ENCODE peak calls at places on chromosomes 7 and 10, in six cellular contexts. K is pancreas, P is IMR-90, J is keratinocyte, Q is upper lobe of right lung, L is A549. Z is an unnamed sample.

GRCh38 chr7:119351320-119351719 is 921.7 kb upstream of the KCND2 start:
- DNase-seq in K (no peak), P (no peak), J (no peak), Q (no peak), L (no peak), Z (no peak)

GRCh38 chr7:91264924-91265681 is 870 bp downstream of the FZD1 start:
- DNase-seq in K (peak; percentile 62), P (peak; percentile 74), J (no peak), Q (peak; percentile 83), L (no peak), Z (peak; percentile 69)

GRCh38 chr7:53315986-53316385 is 280.6 kb downstream of the POM121L12 start:
- DNase-seq in K (no peak), P (no peak), J (no peak), Q (no peak), L (no peak), Z (no peak)

GRCh38 chr10:86936661-86937501 is 20.5 kb downstream of the MMRN2 start:
- DNase-seq in K (no peak), P (peak; percentile 68), J (no peak), Q (no peak), L (no peak), Z (no peak)

GRCh38 chr7:36604801-36605200 is 119.5 kb downstream of the AOAH start:
- DNase-seq in K (no peak), P (no peak), J (peak; percentile 13), Q (no peak), L (no peak), Z (no peak)

GRCh38 chr10:84562592-84562991 is 234.2 kb downstream of the CCSER2 start:
- DNase-seq in K (no peak), P (no peak), J (no peak), Q (no peak), L (no peak), Z (no peak)

GRCh38 chr10:28965937-28966336 is 288.6 kb downstream of the BAMBI start:
- DNase-seq in K (no peak), P (no peak), J (no peak), Q (no peak), L (no peak), Z (no peak)

GRCh38 chr7:40230086-40230485 is 95.3 kb downstream of the SUGCT start:
- DNase-seq in K (no peak), P (no peak), J (no peak), Q (no peak), L (no peak), Z (peak; percentile 84)

GRCh38 chr10:14906765-14907164 is 28.1 kb downstream of the SUV39H2 start:
- DNase-seq in K (no peak), P (no peak), J (no peak), Q (no peak), L (no peak), Z (no peak)

GRCh38 chr10:7792541-7792940 is 4.6 kb downstream of the ATP5F1C start:
- DNase-seq in K (no peak), P (no peak), J (no peak), Q (no peak), L (no peak), Z (no peak)

GRCh38 chr10:132120200-132120599 is 54.5 kb downstream of the JAKMIP3 start:
- DNase-seq in K (no peak), P (no peak), J (no peak), Q (no peak), L (no peak), Z (no peak)

GRCh38 chr10:125370578-125370977 is 210.2 kb upstream of the CTBP2 start:
- DNase-seq in K (no peak), P (no peak), J (no peak), Q (no peak), L (no peak), Z (no peak)

GRCh38 chr7:132578050-132578370 is 1.7 kb upstream of the PLXNA4 start:
- DNase-seq in K (no peak), P (no peak), J (no peak), Q (no peak), L (no peak), Z (no peak)

GRCh38 chr10:4541292-4541691 is 284.7 kb upstream of the AKR1E2 start:
- DNase-seq in K (no peak), P (peak; percentile 90), J (peak; percentile 75), Q (no peak), L (no peak), Z (no peak)

GRCh38 chr10:44908071-44908709 is 2.9 kb upstream of the TMEM72 start:
- DNase-seq in K (no peak), P (peak; percentile 59), J (no peak), Q (no peak), L (no peak), Z (peak; percentile 87)

GRCh38 chr10:77959887-77960286 is 33.3 kb upstream of the DLG5 start:
- DNase-seq in K (no peak), P (no peak), J (no peak), Q (no peak), L (no peak), Z (no peak)
- TF ChIP-seq CTCF in K (no peak), P (no peak), J (no peak), Q (no peak), L (no peak), Z (no peak)

GRCh38 chr7:102284891-102285540 is 1.7 kb upstream of the SH2B2 start:
- DNase-seq in K (no peak), P (no peak), J (no peak), Q (peak; percentile 89), L (no peak), Z (no peak)

GRCh38 chr7:102284399-102284798 is 2.3 kb upstream of the SH2B2 start:
- DNase-seq in K (no peak), P (no peak), J (no peak), Q (no peak), L (no peak), Z (no peak)

GRCh38 chr7:102281785-102282184 is 4.9 kb upstream of the SH2B2 start:
- DNase-seq in K (no peak), P (no peak), J (no peak), Q (no peak), L (no peak), Z (no peak)

GRCh38 chr7:102282465-102283362 is 4.0 kb upstream of the SH2B2 start:
- DNase-seq in K (no peak), P (no peak), J (no peak), Q (no peak), L (no peak), Z (no peak)

DNA sequence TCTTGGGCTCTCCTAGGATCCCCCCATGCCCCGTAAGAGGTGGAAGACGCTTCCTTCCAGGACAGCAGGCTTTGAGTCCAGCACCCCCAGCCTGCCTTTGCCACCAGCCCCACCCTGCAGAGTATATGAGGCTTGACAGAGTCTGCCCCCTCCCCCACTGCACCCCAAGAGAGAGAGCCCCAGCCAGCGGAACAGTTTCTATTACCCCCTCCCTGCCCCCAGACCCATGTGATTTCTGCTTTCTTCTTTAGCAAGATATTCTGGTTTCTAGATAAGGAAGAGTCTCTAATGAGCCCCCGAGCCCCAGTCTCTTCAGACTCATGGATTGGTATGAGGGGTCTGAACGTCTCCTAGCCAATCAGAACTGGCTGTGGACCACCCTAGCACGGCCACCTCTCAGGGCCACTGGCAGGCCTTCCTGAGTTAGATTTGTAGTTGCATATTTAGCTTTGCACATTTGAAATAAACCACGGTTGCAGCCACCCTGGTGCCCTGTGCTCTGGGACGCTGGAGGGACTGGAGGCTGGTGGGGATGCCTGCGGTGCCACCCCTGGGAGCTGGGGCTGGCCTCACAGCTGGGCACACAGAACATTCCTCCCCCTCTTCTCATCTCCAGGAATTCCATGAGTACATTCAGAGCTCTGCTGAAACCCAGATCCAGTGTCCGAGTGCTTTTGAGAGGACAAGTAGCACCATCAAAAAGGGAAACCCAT is 3.0 kb upstream of the SH2B2 start:
- DNase-seq in K (no peak), P (no peak), J (no peak), Q (no peak), L (no peak), Z (no peak)
- H3K4me1 ChIP-seq in K (no peaks in the 10 kb centered on the region), P (peaks cover 4% of the 10 kb centered on the region), J (peaks cover 3% of the 10 kb centered on the region), Q (peaks cover 27% of the 10 kb centered on the region), L (peaks cover 19% of the 10 kb centered on the region), Z (no peaks in the 10 kb centered on the region)

DNA sequence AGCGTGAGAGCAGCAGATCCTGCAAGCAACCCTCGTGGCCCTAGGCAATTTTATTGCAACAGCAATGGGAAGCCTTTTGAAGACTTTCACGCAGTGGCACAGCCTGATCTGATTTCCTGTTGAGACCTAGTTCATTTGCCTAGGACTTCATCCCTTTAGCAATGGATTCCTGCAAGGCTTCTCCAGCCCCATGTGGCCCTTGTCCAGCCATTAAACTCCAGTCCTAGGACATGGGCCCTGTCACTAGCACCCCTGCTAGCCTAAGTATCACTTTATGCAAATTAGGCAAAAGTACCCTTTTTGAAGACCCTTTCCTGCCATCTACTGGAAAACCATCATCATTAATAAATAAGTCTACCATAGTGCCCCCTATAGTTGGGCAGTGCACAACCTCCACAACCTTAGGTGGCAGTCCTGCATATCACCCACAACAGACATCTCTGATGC is 379.4 kb downstream of the GALNT17 start:
- DNase-seq in K (no peak), P (no peak), J (no peak), Q (no peak), L (no peak), Z (peak; percentile 7)
- TF ChIP-seq CTCF in K (no peak), P (no peak), J (no peak), Q (no peak), L (no peak), Z (no peak)

GRCh38 chr10:71847418-71847817 is 3.6 kb downstream of the PSAP start:
- DNase-seq in K (no peak), P (no peak), J (no peak), Q (peak; percentile 11), L (no peak), Z (no peak)
- H3K4me1 ChIP-seq in K (peaks cover 44% of the 10 kb centered on the region), P (peaks cover 9% of the 10 kb centered on the region), J (peaks cover 49% of the 10 kb centered on the region), Q (peaks cover 58% of the 10 kb centered on the region), L (peaks cover 44% of the 10 kb centered on the region), Z (peaks cover 35% of the 10 kb centered on the region)

DNA sequence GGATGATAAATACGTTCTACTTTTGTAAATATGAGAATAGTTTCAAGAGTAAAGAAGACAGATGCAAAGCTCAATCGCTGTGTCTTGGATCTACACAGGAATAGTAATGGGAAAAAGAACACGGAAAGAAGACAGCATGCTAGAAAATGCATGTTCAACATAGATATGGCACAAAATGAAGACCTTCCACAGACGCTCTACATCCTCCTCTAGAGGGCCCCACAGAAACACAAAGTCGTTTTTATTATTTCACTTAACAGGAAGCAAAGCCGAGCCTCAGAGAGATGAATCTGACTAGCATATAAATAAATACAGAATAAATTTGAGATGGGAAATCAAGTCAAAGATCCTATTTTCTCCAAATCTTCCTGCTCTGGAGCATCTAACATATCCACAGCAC is 292.6 kb downstream of the PARD3 start:
- DNase-seq in K (no peak), P (peak; percentile 35), J (no peak), Q (no peak), L (peak; percentile 36), Z (peak; percentile 69)
- TF ChIP-seq CTCF in K (no peak), P (peak; percentile 59), J (peak; percentile 25), Q (peak; percentile 47), L (peak; percentile 62), Z (peak; percentile 59)

DNA sequence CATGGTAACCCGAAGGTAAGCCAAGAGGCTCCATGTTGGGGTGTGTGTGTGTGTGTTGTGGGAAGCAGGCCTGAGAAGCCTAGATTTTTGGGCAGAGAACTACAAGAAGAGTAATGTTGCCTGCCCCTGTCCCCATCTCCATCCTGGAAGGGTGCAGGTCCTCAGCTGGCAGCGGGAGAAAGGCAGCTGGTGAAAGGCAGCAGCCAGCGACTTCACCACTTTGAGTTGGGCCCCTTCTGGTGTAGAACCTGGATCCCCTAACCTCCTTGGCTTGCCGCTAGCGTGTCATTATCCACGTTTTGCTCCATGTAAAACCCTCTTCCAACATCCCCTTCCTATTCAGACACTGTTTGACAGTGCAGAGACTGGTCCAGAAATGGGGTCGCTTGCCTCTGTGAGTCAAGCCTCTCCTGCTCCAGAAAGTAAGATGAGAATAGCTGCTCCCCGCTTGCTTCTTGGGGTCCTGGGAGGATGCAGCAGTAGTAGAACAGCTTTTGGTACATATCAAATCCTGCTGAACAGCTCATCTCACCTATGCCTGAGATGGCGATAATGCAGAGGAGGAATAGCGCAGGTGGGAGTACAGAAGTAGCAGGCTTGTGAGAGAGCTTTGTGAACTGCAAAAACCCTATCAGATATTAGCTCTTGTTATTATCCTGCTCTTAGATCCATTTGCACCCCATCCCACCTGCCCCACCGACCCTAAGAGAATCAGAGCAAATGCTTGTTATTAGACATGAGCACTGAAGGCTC is 22.1 kb upstream of the CDH23 start:
- DNase-seq in K (no peak), P (no peak), J (no peak), Q (no peak), L (no peak), Z (no peak)
- H3K4me1 ChIP-seq in K (no peaks in the 10 kb centered on the region), P (no peaks in the 10 kb centered on the region), J (no peaks in the 10 kb centered on the region), Q (peaks cover 19% of the 10 kb centered on the region), L (peaks cover 12% of the 10 kb centered on the region), Z (no peaks in the 10 kb centered on the region)

Z was measured in cardiac muscle cell.